ENCODE peak calls at places on chromosomes 5 and 9, in six cellular contexts. S is NT2/D1, C is HepG2, V is K562, W is HCT116, M is H1. H is an unnamed sample.

GRCh38 chr9:8719833-8720486 is 920.4 kb upstream of the DMAC1 start:
- DNase-seq in C (no peak), S (no peak), V (no peak), M (no peak), W (no peak), H (no peak)

GRCh38 chr5:94468531-94468930 is 149.9 kb downstream of the KIAA0825 start:
- DNase-seq in M (no peak), W (no peak), S (no peak), V (no peak), C (no peak), H (no peak)

GRCh38 chr5:146059349-146060220 is 45.8 kb downstream of the PLAC8L1 start:
- DNase-seq in M (no peak), S (no peak), C (no peak), V (no peak), W (no peak), H (no peak)

GRCh38 chr5:96933764-96934163 is 2.1 kb upstream of the LNPEP start:
- DNase-seq in S (no peak), V (no peak), M (no peak), C (no peak), W (no peak), H (no peak)

GRCh38 chr9:131773911-131774379 is 34.1 kb upstream of the RAPGEF1 start:
- DNase-seq in V (peak), W (no peak), S (no peak), M (no peak), C (peak), H (no peak)

GRCh38 chr5:77087484-77088291 is 603 bp upstream of the ZBED3 start:
- DNase-seq in V (no peak), W (no peak), C (peak), M (no peak), S (no peak), H (no peak)

GRCh38 chr5:31867219-31867618 is 228.3 kb downstream of the PDZD2 start:
- DNase-seq in C (no peak), M (no peak), S (no peak), V (no peak), W (no peak), H (no peak)

GRCh38 chr9:100167912-100168775 is 69.1 kb downstream of the INVS start:
- DNase-seq in C (no peak), S (no peak), W (no peak), V (no peak), M (no peak), H (no peak)

GRCh38 chr9:91734371-91734981 is 215.6 kb downstream of the ROR2 start:
- DNase-seq in V (peak), C (peak), S (peak), W (peak), M (peak), H (no peak)

GRCh38 chr5:175884214-175884613 is 12.8 kb downstream of the CPLX2 start:
- DNase-seq in C (no peak), S (no peak), M (no peak), W (no peak), V (no peak), H (no peak)

GRCh38 chr5:131973981-131974380 is 28.5 kb upstream of the MEIKIN start:
- DNase-seq in W (no peak), S (no peak), V (no peak), C (no peak), M (no peak), H (no peak)

GRCh38 chr5:159456722-159457462 is 126.6 kb upstream of the IL12B start:
- DNase-seq in V (no peak), C (no peak), W (peak), S (no peak), M (no peak), H (peak)

GRCh38 chr9:83629433-83630104 is 6.6 kb downstream of the IDNK start:
- DNase-seq in C (peak), M (no peak), V (no peak), W (no peak), S (no peak), H (no peak)

GRCh38 chr5:69029292-69029691 is 64.5 kb upstream of the SLC30A5 start:
- DNase-seq in V (no peak), S (no peak), W (no peak), C (no peak), M (no peak), H (no peak)

GRCh38 chr5:157554180-157555030 is 21.2 kb downstream of the ADAM19 start:
- DNase-seq in V (no peak), C (no peak), M (no peak), W (no peak), S (no peak), H (peak)

GRCh38 chr5:153974131-153974812 is 64.4 kb downstream of the FAM114A2 start:
- DNase-seq in W (peak), C (peak), V (peak), M (no peak), S (no peak), H (no peak)

GRCh38 chr5:113204525-113205161 is 228.0 kb downstream of the DCP2 start:
- DNase-seq in M (no peak), W (no peak), V (no peak), C (peak), S (no peak), H (no peak)

GRCh38 chr9:32339424-32339823 is 45.0 kb upstream of the ACO1 start:
- DNase-seq in S (no peak), C (no peak), M (no peak), V (no peak), W (no peak), H (peak)

GRCh38 chr9:21812945-21813568 is 10.6 kb downstream of the MTAP start:
- DNase-seq in S (peak), V (no peak), M (no peak), W (no peak), C (peak), H (no peak)

GRCh38 chr5:13994606-13995336 is 50.3 kb upstream of the DNAH5 start:
- DNase-seq in M (no peak), V (no peak), W (no peak), S (no peak), C (no peak), H (no peak)

GRCh38 chr5:16456103-16456832 is 9.3 kb downstream of the ZNF622 start:
- DNase-seq in M (no peak), V (peak), W (peak), S (peak), C (peak), H (no peak)

GRCh38 chr9:107177857-107178256 is 105.2 kb upstream of the RAD23B start:
- DNase-seq in V (no peak), M (no peak), W (no peak), C (no peak), S (no peak), H (no peak)

GRCh38 chr5:55821731-55822512 is 29.2 kb upstream of the IL31RA start:
- DNase-seq in M (no peak), C (no peak), W (no peak), S (no peak), V (peak), H (no peak)

GRCh38 chr9:70917277-70917676 is 204.1 kb downstream of the TRPM3 start:
- DNase-seq in S (no peak), W (no peak), M (no peak), V (no peak), C (no peak), H (no peak)

GRCh38 chr9:128104171-128104618 is 23.3 kb downstream of the PTGES2 start:
- DNase-seq in V (no peak), M (no peak), S (no peak), W (no peak), C (peak), H (no peak)

GRCh38 chr9:99105152-99106043 is 485 bp downstream of the TGFBR1 start:
- DNase-seq in M (no peak), S (peak), W (no peak), C (peak), V (peak), H (no peak)

GRCh38 chr5:16918891-16919671 is 17.0 kb downstream of the MYO10 start:
- DNase-seq in M (no peak), V (no peak), C (no peak), S (no peak), W (no peak), H (no peak)

GRCh38 chr9:78856144-78856543 is 559.2 kb downstream of the PSAT1 start:
- DNase-seq in S (no peak), V (no peak), C (no peak), W (no peak), M (no peak), H (no peak)

GRCh38 chr9:105251733-105252404 is 7.4 kb downstream of the SLC44A1 start:
- DNase-seq in C (peak), S (no peak), M (no peak), W (no peak), V (no peak), H (no peak)

GRCh38 chr5:150781706-150782614 is 3.4 kb downstream of the SMIM3 start:
- DNase-seq in S (no peak), M (no peak), C (peak), V (no peak), W (no peak), H (no peak)

GRCh38 chr9:127506814-127507750 is 55.8 kb downstream of the LRSAM1 start:
- DNase-seq in W (no peak), C (no peak), S (no peak), M (no peak), V (peak), H (no peak)

GRCh38 chr9:89319015-89319905 is 960 bp downstream of the SECISBP2 start:
- DNase-seq in S (no peak), V (no peak), C (no peak), M (no peak), W (no peak), H (no peak)

GRCh38 chr5:33854733-33855151 is 37.0 kb downstream of the ADAMTS12 start:
- DNase-seq in C (peak), M (no peak), W (no peak), V (no peak), S (peak), H (no peak)

GRCh38 chr5:157162919-157163510 is 3.0 kb downstream of the GARIN3 start:
- DNase-seq in W (no peak), V (no peak), C (no peak), M (no peak), S (no peak), H (no peak)

GRCh38 chr9:15785584-15785983 is 232.7 kb downstream of the CCDC171 start:
- DNase-seq in S (no peak), M (no peak), C (no peak), V (no peak), W (no peak), H (no peak)

DNA sequence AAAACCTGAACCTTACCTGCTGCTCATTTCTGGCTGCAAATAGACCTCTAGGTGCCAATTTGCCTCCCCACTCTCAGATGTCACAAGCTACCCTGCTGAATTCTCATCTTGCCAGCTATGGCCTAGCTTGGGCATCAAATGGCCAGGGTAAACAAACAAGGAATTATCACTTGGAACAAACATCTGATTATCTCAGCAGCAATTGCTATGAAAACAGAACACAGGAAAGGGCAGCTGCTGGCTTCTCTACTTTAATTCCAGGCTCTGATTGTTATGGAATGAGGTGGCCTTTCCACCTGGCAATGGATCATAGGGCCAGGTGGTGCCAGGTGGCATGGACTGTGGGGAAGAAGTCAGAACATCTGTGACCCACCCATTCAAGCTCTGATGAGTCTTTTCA is 505.1 kb downstream of the TLR4 start:
- DNase-seq in S (no peak), W (no peak), C (no peak), V (no peak), M (no peak), H (no peak)
- TF ChIP-seq ZNF274 in S (no peak), W (no peak), C (no peak), V (no peak), M (no peak), H (no peak)

DNA sequence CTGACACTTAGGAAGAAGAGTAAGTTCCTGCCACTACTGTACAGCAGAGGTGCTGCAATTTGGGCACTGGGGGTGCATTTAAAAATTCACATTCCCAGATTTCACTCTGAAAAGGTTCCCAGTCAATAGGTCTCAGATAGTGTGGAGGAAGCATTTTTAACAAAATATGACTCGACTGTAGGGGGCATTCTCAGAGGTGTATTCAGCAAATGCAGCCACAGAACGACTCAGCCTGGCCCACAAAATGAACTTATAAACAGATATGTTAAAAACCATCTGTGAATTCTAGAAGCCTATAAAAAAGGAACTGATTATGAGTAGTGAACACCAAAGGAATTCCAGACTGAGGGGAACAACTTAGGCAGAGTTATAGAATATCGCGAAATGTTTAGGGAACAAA is 31.1 kb downstream of the MLLT3 start:
- DNase-seq in C (no peak), M (no peak), V (no peak), S (no peak), W (no peak), H (no peak)
- TF ChIP-seq ZNF274 in C (no peak), M (no peak), V (no peak), S (no peak), W (no peak), H (no peak)

GRCh38 chr9:36592801-36593583 is 20.3 kb downstream of the MELK start:
- DNase-seq in M (no peak), W (no peak), V (no peak), S (no peak), C (no peak), H (no peak)
- TF ChIP-seq ZNF274 in M (no peak), W (no peak), V (no peak), S (no peak), C (no peak), H (no peak)

GRCh38 chr5:66958984-66959641 is 237.5 kb downstream of the CD180 start:
- DNase-seq in V (no peak), M (no peak), S (no peak), C (no peak), W (no peak), H (no peak)
- TF ChIP-seq ZNF274 in V (no peak), M (no peak), S (no peak), C (no peak), W (no peak), H (no peak)

DNA sequence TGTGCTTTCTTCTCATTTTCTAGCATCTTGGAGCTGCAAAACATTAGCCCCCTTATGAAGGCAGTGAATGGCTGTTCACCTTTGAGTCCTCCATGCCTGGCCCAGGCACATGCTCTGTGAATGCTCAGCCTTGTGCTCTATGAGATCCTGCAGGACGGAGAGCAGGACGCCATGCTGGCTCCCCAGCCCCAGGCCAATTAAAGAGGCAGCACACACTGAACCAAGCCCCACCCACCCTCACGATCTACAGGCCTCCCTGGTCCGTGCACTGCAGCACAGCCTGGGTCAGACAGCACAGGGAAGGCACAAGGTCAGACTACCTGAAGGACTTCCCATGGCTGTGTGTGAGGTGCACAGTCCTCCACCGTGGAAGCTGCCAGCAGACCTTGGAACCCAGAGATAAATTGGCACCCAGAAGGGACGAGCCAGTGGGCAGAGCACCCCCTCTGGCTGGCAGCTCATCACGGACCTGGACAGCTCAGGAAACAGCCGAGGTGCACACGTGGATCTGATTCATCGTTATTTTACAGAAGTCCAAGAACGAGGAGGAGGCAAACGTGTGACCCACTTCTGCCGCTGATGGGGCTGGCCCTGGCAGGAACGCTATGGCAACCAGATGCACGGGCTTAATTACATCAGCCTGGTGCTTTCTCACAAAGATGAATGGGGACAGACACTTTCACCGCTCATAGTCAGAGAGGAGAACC is 59.5 kb downstream of the OLFM1 start:
- DNase-seq in C (no peak), M (no peak), S (no peak), W (no peak), V (no peak), H (no peak)
- TF ChIP-seq ZNF274 in C (no peak), M (no peak), S (no peak), W (no peak), V (no peak), H (no peak)

DNA sequence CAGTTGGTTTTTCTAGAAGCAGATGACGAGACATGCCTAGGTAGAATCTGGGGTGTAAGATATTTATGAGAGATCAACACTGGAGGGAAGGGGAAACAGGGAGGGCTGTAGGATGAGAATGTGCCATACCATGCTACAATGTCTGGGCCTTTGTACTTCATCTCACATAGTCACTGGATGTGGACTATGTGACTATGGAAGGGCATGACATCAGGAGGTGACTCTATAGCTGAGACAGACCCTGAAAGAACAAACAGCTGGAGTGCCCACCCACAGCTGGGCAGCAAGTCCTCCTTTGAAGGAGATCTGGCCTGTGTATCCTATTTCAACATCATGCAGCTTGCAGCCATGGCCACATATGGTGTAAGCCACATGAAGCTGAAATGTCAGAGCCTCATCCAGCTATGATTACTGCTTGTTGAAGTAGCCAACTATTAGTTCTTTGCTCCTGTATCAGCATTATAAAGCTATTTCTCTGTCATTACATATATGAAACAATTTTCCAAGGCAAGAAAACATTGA is 46.2 kb upstream of the KIF2A start:
- DNase-seq in M (no peak), V (no peak), C (no peak), W (no peak), S (no peak), H (no peak)
- TF ChIP-seq ZNF274 in M (no peak), V (no peak), C (no peak), W (no peak), S (no peak), H (no peak)

GRCh38 chr5:73338201-73339126 is 110.1 kb downstream of the FOXD1 start:
- DNase-seq in W (no peak), S (no peak), C (peak), M (no peak), V (no peak), H (no peak)
- TF ChIP-seq ZNF274 in W (no peak), S (no peak), C (no peak), M (no peak), V (no peak), H (no peak)

GRCh38 chr9:4167040-4167671 is 132.7 kb downstream of the GLIS3 start:
- DNase-seq in C (no peak), W (no peak), V (no peak), S (no peak), M (no peak), H (no peak)
- TF ChIP-seq ZNF274 in C (no peak), W (no peak), V (no peak), S (no peak), M (no peak), H (no peak)

GRCh38 chr9:38286357-38286756 is 106.1 kb upstream of the ALDH1B1 start:
- DNase-seq in V (no peak), S (no peak), W (no peak), C (no peak), M (no peak), H (no peak)

GRCh38 chr9:38285236-38285635 is 107.3 kb upstream of the ALDH1B1 start:
- DNase-seq in W (no peak), M (no peak), C (no peak), S (no peak), V (no peak), H (no peak)

GRCh38 chr9:38282756-38283155 is 109.7 kb upstream of the ALDH1B1 start:
- DNase-seq in C (no peak), V (no peak), M (no peak), S (no peak), W (no peak), H (no peak)

GRCh38 chr9:38284039-38284767 is 108.3 kb upstream of the ALDH1B1 start:
- DNase-seq in S (no peak), V (no peak), M (no peak), W (no peak), C (no peak), H (no peak)

GRCh38 chr9:38284768-38285080 is 107.8 kb upstream of the ALDH1B1 start:
- DNase-seq in S (no peak), V (no peak), C (no peak), M (no peak), W (no peak), H (no peak)
- TF ChIP-seq ZNF274 in S (no peak), V (no peak), C (no peak), M (no peak), W (no peak), H (no peak)